ENCODE peak calls at places on chromosome 6, in four cellular contexts. D, R, H and S are unnamed samples.

GRCh38 chr6:45398075-45398817 is 20.5 kb upstream of the SUPT3H start:
- DNase-seq in R (no peak), D (peak; percentile 61), H (no peak), S (no peak)

GRCh38 chr6:104603108-104603745 is 256.5 kb downstream of the HACE1 start:
- DNase-seq in R (no peak), D (no peak), H (no peak), S (no peak)

GRCh38 chr6:14544689-14545088 is 427.1 kb downstream of the CD83 start:
- DNase-seq in D (no peak), R (peak; percentile 63), H (no peak), S (no peak)

GRCh38 chr6:121823437-121823851 is 388.0 kb downstream of the GJA1 start:
- DNase-seq in R (peak; percentile 93), D (peak; percentile 89), H (no peak), S (peak; percentile 52)

GRCh38 chr6:36997811-36998722 is 7.4 kb upstream of the FGD2 start:
- DNase-seq in H (no peak), R (no peak), D (no peak), S (no peak)

GRCh38 chr6:35178932-35179832 is 34.6 kb upstream of the SCUBE3 start:
- DNase-seq in H (no peak), D (no peak), R (no peak), S (no peak)

GRCh38 chr6:116419069-116419468 is 42.1 kb upstream of the CALHM6 start:
- DNase-seq in H (no peak), D (peak; percentile 51), R (peak; percentile 22), S (no peak)

GRCh38 chr6:122845916-122846632 is 57.0 kb downstream of the SMPDL3A start:
- DNase-seq in R (peak; percentile 44), H (no peak), D (peak; percentile 33), S (peak; percentile 6)

GRCh38 chr6:5752282-5752681 is 254.4 kb downstream of the NRN1 start:
- DNase-seq in H (no peak), D (peak; percentile 92), R (peak; percentile 39), S (peak; percentile 46)

GRCh38 chr6:161141173-161141572 is 132.7 kb downstream of the AGPAT4 start:
- DNase-seq in R (no peak), D (peak; percentile 12), H (no peak), S (no peak)

GRCh38 chr6:16635810-16636602 is 125.3 kb downstream of the ATXN1 start:
- DNase-seq in H (no peak), D (peak; percentile 92), R (peak; percentile 32), S (peak; percentile 21)

GRCh38 chr6:117149324-117149723 is 116.0 kb upstream of the VGLL2 start:
- DNase-seq in R (peak; percentile 0), D (no peak), H (no peak), S (no peak)

GRCh38 chr6:156846845-156847599 is 69.8 kb downstream of the ARID1B start:
- DNase-seq in H (no peak), R (no peak), D (no peak), S (no peak)

GRCh38 chr6:31307669-31308049 is 35.8 kb upstream of the HLA-C start:
- DNase-seq in H (no peak), D (no peak), R (no peak), S (no peak)

GRCh38 chr6:153727910-153728309 is 311.1 kb upstream of the OPRM1 start:
- DNase-seq in H (peak; percentile 10), D (no peak), R (no peak), S (no peak)

GRCh38 chr6:73747293-73747692 is 51.3 kb downstream of the CD109 start:
- DNase-seq in H (no peak), R (no peak), D (no peak), S (no peak)

GRCh38 chr6:101777646-101778045 is 384.1 kb downstream of the GRIK2 start:
- DNase-seq in D (no peak), R (no peak), H (no peak), S (no peak)

GRCh38 chr6:22470454-22471368 is 98.7 kb upstream of the HDGFL1 start:
- DNase-seq in D (peak; percentile 72), R (peak; percentile 81), H (peak; percentile 10), S (peak; percentile 15)

GRCh38 chr6:127582777-127583462 is 5.9 kb downstream of the C6orf58 start:
- DNase-seq in H (peak; percentile 45), R (peak; percentile 72), D (peak; percentile 76), S (no peak)

GRCh38 chr6:30942338-30943060 is 1.7 kb downstream of the MUCL3 start:
- DNase-seq in R (peak; percentile 81), H (peak; percentile 39), D (peak; percentile 78), S (peak; percentile 79)

GRCh38 chr6:1144842-1145755 is 166.8 kb upstream of the FOXQ1 start:
- DNase-seq in R (peak; percentile 72), H (no peak), D (peak; percentile 43), S (peak; percentile 72)

GRCh38 chr6:24606200-24606599 is 39.8 kb downstream of the KIAA0319 start:
- DNase-seq in R (no peak), D (no peak), H (no peak), S (no peak)

GRCh38 chr6:35078226-35078850 is 62.8 kb downstream of the TCP11 start:
- DNase-seq in D (no peak), R (no peak), H (no peak), S (no peak)

GRCh38 chr6:70530023-70530422 is 36.7 kb upstream of the SDHAF4 start:
- DNase-seq in H (no peak), R (no peak), D (no peak), S (no peak)

GRCh38 chr6:19999319-20000191 is 162.4 kb downstream of the ID4 start:
- DNase-seq in R (no peak), H (no peak), D (no peak), S (no peak)

GRCh38 chr6:32081168-32081624 is 27.9 kb downstream of the TNXB start:
- DNase-seq in R (peak; percentile 90), H (no peak), D (peak; percentile 89), S (peak; percentile 59)

GRCh38 chr6:166466178-166467122 is 83.7 kb upstream of the MPC1 start:
- DNase-seq in H (no peak), D (peak; percentile 98), R (peak; percentile 98), S (peak; percentile 36)

GRCh38 chr6:166467436-166468000 is 84.8 kb upstream of the MPC1 start:
- DNase-seq in H (no peak), D (no peak), R (no peak), S (no peak)

GRCh38 chr6:166464418-166465400 is 82.0 kb upstream of the MPC1 start:
- DNase-seq in R (peak; percentile 61), H (no peak), D (peak; percentile 67), S (no peak)

GRCh38 chr6:166464068-166464410 is 81.3 kb upstream of the MPC1 start:
- DNase-seq in D (no peak), H (no peak), R (no peak), S (no peak)

DNA sequence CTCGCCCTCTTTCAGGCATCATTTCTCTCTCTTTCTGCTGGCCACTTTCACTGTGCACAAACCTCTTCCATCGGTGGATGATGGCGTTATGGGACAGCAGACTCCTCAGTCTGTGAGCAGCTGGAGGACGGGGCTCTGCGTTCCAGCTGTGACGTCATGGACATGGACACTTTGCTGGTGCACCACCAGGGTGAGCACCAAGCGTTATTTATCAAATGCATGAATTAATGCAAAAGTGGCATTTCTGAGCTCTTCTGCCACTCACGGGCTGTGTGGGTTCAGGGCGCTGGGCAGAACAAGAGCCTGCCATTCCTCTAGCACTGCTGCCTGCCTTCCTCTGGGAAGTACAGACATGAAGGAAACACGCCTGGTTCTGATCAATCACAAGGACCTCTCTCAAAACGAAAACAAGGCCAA is 82.9 kb upstream of the MPC1 start:
- DNase-seq in D (peak; percentile 53), H (no peak), R (peak; percentile 78), S (peak; percentile 12)
- H3K4me3 ChIP-seq in D (no peak overlapping the region), H (no peak overlapping the region), R (no peak overlapping the region), S (no peak overlapping the region)

GRCh38 chr6:38063973-38064372 is 244.4 kb downstream of the ZFAND3 start:
- DNase-seq in H (no peak), D (no peak), R (no peak), S (no peak)

GRCh38 chr6:38064431-38064830 is 244.9 kb downstream of the ZFAND3 start:
- DNase-seq in R (no peak), H (no peak), D (peak; percentile 58), S (no peak)

GRCh38 chr6:38065734-38066133 is 246.2 kb downstream of the ZFAND3 start:
- DNase-seq in H (no peak), D (no peak), R (no peak), S (no peak)

GRCh38 chr6:38067263-38067980 is 247.9 kb downstream of the ZFAND3 start:
- DNase-seq in R (no peak), D (no peak), H (no peak), S (no peak)

DNA sequence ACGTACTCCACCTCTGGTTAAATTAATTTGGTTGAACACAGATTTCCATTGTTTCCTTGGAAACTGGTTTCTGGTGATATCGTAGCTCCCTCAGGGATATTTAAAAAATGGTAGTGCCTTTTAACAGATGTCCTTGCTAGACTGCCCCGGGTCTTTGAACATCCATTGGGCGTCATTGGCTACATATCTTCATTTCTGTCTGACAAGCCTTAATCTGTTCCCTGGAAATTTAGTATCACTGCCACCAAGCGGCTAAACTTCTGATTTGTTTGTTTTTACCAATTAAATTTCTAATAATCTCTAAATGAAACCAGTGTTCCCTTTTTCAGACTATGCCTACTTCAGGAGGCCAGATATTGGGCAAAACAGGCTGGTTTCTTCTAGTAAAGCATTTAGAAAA is 249.3 kb downstream of the ZFAND3 start:
- DNase-seq in R (no peak), D (no peak), H (no peak), S (no peak)
- TF ChIP-seq CTCF in R (no peak), D (peak; percentile 6), H (peak; percentile 26), S (no peak)

GRCh38 chr6:4405609-4406212 is 270.3 kb upstream of the ECI2 start:
- DNase-seq in R (no peak), H (no peak), D (no peak), S (no peak)

GRCh38 chr6:4403023-4403752 is 267.8 kb upstream of the ECI2 start:
- DNase-seq in D (no peak), R (no peak), H (no peak), S (no peak)

GRCh38 chr6:4402477-4402976 is 267.2 kb upstream of the ECI2 start:
- DNase-seq in H (peak; percentile 42), D (peak; percentile 89), R (peak; percentile 88), S (peak; percentile 25)

GRCh38 chr6:4403828-4404227 is 268.5 kb upstream of the ECI2 start:
- DNase-seq in R (no peak), H (no peak), D (no peak), S (no peak)

GRCh38 chr6:4404410-4404809 is 269.0 kb upstream of the ECI2 start:
- DNase-seq in D (no peak), R (no peak), H (no peak), S (no peak)
- H3K4me3 ChIP-seq in D (no peak overlapping the region), R (no peak overlapping the region), H (no peak overlapping the region), S (no peak overlapping the region)

GRCh38 chr6:137998461-137999019 is 108.7 kb downstream of the PERP start:
- DNase-seq in R (no peak), D (no peak), H (no peak), S (no peak)
- TF ChIP-seq CTCF in R (no peak), D (no peak), H (no peak), S (no peak)

GRCh38 chr6:151870375-151870774 is 62.9 kb downstream of the ESR1 start:
- DNase-seq in D (no peak), R (peak; percentile 8), H (no peak), S (no peak)
- H3K4me3 ChIP-seq in D (no peak overlapping the region), R (no peak overlapping the region), H (no peak overlapping the region), S (no peak overlapping the region)